ENCODE peak calls at places on chromosomes 5 and 9, in seven cellular contexts. S is MV-4-11; J is NCI-H2171 treated with DMSO at 0.1 percent for 48 hours; T is iris pigment epithelial cell; I is CD8-positive, alpha-beta T cell; C is nephron progenitor cell; K is effector memory CD4-positive, alpha-beta T cell. N is an unnamed sample.

GRCh38 chr9:115234094-115234493 is 116.1 kb upstream of the TNC start:
- DNase-seq in S (peak), J (no peak), T (peak), I (no peak), C (no peak), K (no peak), N (no peak)

GRCh38 chr5:76813982-76814562 is 4.8 kb upstream of the F2RL1 start:
- DNase-seq in S (no peak), J (no peak), T (peak), I (no peak), C (no peak), K (no peak), N (no peak)

GRCh38 chr5:5335708-5336211 is 86.7 kb upstream of the ICE1 start:
- DNase-seq in S (no peak), J (no peak), T (peak), I (no peak), C (no peak), K (no peak), N (no peak)

GRCh38 chr5:17182966-17183365 is 34.5 kb upstream of the BASP1 start:
- DNase-seq in S (no peak), J (no peak), T (no peak), I (no peak), C (no peak), K (no peak), N (no peak)

GRCh38 chr5:172090976-172091547 is 84.6 kb upstream of the FBXW11 start:
- DNase-seq in S (no peak), J (no peak), T (no peak), I (no peak), C (no peak), K (no peak), N (no peak)

GRCh38 chr5:73222173-73222572 is 49.2 kb downstream of the TMEM174 start:
- DNase-seq in S (no peak), J (no peak), T (no peak), I (no peak), C (no peak), K (no peak), N (no peak)

GRCh38 chr9:37575511-37575914 is 667 bp downstream of the FBXO10 start:
- DNase-seq in S (no peak), J (peak), T (no peak), I (no peak), C (no peak), K (no peak), N (no peak)

GRCh38 chr9:132983814-132984201 is 5.3 kb downstream of the GFI1B start:
- DNase-seq in S (no peak), J (no peak), T (no peak), I (no peak), C (no peak), K (no peak), N (no peak)

GRCh38 chr9:83432104-83432627 is 106.0 kb downstream of the FRMD3 start:
- DNase-seq in S (no peak), J (no peak), T (no peak), I (no peak), C (peak), K (no peak), N (peak)

GRCh38 chr5:100905259-100905914 is 2.3 kb upstream of the ST8SIA4 start:
- DNase-seq in S (peak), J (no peak), T (no peak), I (no peak), C (no peak), K (no peak), N (no peak)

GRCh38 chr9:105886136-105886535 is 191.8 kb downstream of the TMEM38B start:
- DNase-seq in S (no peak), J (no peak), T (no peak), I (no peak), C (no peak), K (no peak), N (no peak)

GRCh38 chr9:89360465-89360864 is 42.2 kb downstream of the SECISBP2 start:
- DNase-seq in S (no peak), J (peak), T (no peak), I (no peak), C (no peak), K (no peak), N (no peak)

GRCh38 chr5:161149078-161149477 is 297.1 kb upstream of the ATP10B start:
- DNase-seq in S (no peak), J (no peak), T (no peak), I (no peak), C (no peak), K (no peak), N (no peak)

GRCh38 chr5:83718195-83718825 is 2.3 kb downstream of the HAPLN1 start:
- DNase-seq in S (peak), J (peak), T (peak), I (no peak), C (peak), K (no peak), N (no peak)

GRCh38 chr9:5263568-5264218 is 32.5 kb downstream of the INSL4 start:
- DNase-seq in S (no peak), J (no peak), T (peak), I (no peak), C (no peak), K (no peak), N (no peak)

GRCh38 chr5:173733831-173734491 is 117.5 kb upstream of the BOD1 start:
- DNase-seq in S (no peak), J (no peak), T (no peak), I (no peak), C (no peak), K (no peak), N (no peak)

GRCh38 chr9:86488794-86489193 is 134.6 kb upstream of the TUT7 start:
- DNase-seq in S (no peak), J (no peak), T (no peak), I (no peak), C (peak), K (no peak), N (no peak)

GRCh38 chr5:165631235-165631634 is 2125.8 kb downstream of the MAT2B start:
- DNase-seq in S (no peak), J (no peak), T (peak), I (no peak), C (no peak), K (no peak), N (no peak)

GRCh38 chr9:673264-673965 is 168.1 kb upstream of the DMRT1 start:
- DNase-seq in S (no peak), J (no peak), T (no peak), I (no peak), C (no peak), K (no peak), N (no peak)

GRCh38 chr9:136514022-136514714 is 31.3 kb upstream of the SEC16A start:
- DNase-seq in S (no peak), J (no peak), T (no peak), I (no peak), C (no peak), K (no peak), N (no peak)

GRCh38 chr9:134317431-134318414 is 8.5 kb upstream of the RXRA start:
- DNase-seq in S (peak), J (no peak), T (no peak), I (no peak), C (peak), K (no peak), N (peak)

GRCh38 chr5:172564187-172564586 is 76.9 kb upstream of the NEURL1B start:
- DNase-seq in S (no peak), J (peak), T (no peak), I (no peak), C (no peak), K (no peak), N (peak)

GRCh38 chr9:133382507-133383141 is 6.5 kb downstream of the STKLD1 start:
- DNase-seq in S (no peak), J (no peak), T (no peak), I (no peak), C (no peak), K (no peak), N (no peak)

GRCh38 chr5:15647251-15647650 is 147.3 kb downstream of the FBXL7 start:
- DNase-seq in S (no peak), J (no peak), T (no peak), I (no peak), C (no peak), K (no peak), N (no peak)

GRCh38 chr9:93112116-93112863 is 16.3 kb downstream of the CARD19 start:
- DNase-seq in S (no peak), J (no peak), T (no peak), I (no peak), C (no peak), K (no peak), N (peak)

GRCh38 chr9:128575469-128575868 is 23.1 kb downstream of the SPTAN1 start:
- DNase-seq in S (no peak), J (no peak), T (peak), I (no peak), C (no peak), K (no peak), N (no peak)

GRCh38 chr9:92963831-92964606 is 16.7 kb downstream of the FGD3 start:
- DNase-seq in S (peak), J (no peak), T (no peak), I (peak), C (no peak), K (peak), N (peak)

GRCh38 chr5:79514391-79515105 is 614 bp upstream of the HOMER1 start:
- DNase-seq in S (peak), J (peak), T (peak), I (peak), C (peak), K (peak), N (peak)

GRCh38 chr9:108156270-108156998 is 666.9 kb upstream of the KLF4 start:
- DNase-seq in S (peak), J (no peak), T (peak), I (no peak), C (no peak), K (no peak), N (no peak)

GRCh38 chr5:17813214-17813613 is 179.0 kb downstream of the TAF11L14 start:
- DNase-seq in S (no peak), J (no peak), T (peak), I (no peak), C (no peak), K (no peak), N (no peak)

GRCh38 chr5:90285581-90285980 is 124.0 kb downstream of the CETN3 start:
- DNase-seq in S (no peak), J (no peak), T (no peak), I (no peak), C (no peak), K (no peak), N (no peak)

GRCh38 chr9:76374702-76375543 is 19.3 kb downstream of the RFK start:
- DNase-seq in S (no peak), J (no peak), T (peak), I (no peak), C (peak), K (no peak), N (peak)

GRCh38 chr5:97408331-97408730 is 225.3 kb upstream of the RIOK2 start:
- DNase-seq in S (no peak), J (no peak), T (no peak), I (no peak), C (no peak), K (no peak), N (no peak)